ENCODE peak calls at places on chromosomes 5 and 9, in four cellular contexts. F, N, H and R are unnamed samples.

GRCh38 chr5:177077335-177077734 is 9.4 kb upstream of the FGFR4 start:
- DNase-seq in F (no peak), N (no peak), H (no peak), R (no peak)

GRCh38 chr9:16197578-16198370 is 644.9 kb downstream of the CCDC171 start:
- DNase-seq in F (no peak), N (no peak), H (no peak), R (no peak)

GRCh38 chr5:134846641-134846960 is 833 bp downstream of the C5orf24 start:
- DNase-seq in F (no peak), N (no peak), H (no peak), R (peak; percentile 39)

GRCh38 chr5:84384604-84385575 is at the start of gene EDIL3:
- DNase-seq in F (no peak), N (no peak), H (no peak), R (no peak)

GRCh38 chr9:133429641-133430161 is 7.5 kb downstream of the ADAMTS13 start:
- DNase-seq in F (no peak), N (no peak), H (peak; percentile 88), R (no peak)

GRCh38 chr5:128213340-128213739 is 129.8 kb downstream of the SLC12A2 start:
- DNase-seq in F (no peak), N (peak; percentile 19), H (peak; percentile 24), R (peak; percentile 76)

GRCh38 chr5:179314606-179315355 is 30.5 kb downstream of the ADAMTS2 start:
- DNase-seq in F (peak; percentile 30), N (no peak), H (no peak), R (peak; percentile 32)

GRCh38 chr5:57036621-57037160 is 84.8 kb upstream of the MIER3 start:
- DNase-seq in F (no peak), N (no peak), H (no peak), R (no peak)

GRCh38 chr5:116502097-116502496 is 72.5 kb downstream of the SEMA6A start:
- DNase-seq in F (no peak), N (no peak), H (no peak), R (no peak)

GRCh38 chr5:161765611-161766010 is 80.1 kb downstream of the GABRA6 start:
- DNase-seq in F (no peak), N (no peak), H (no peak), R (no peak)

GRCh38 chr5:103668281-103668680 is 105.7 kb upstream of the NUDT12 start:
- DNase-seq in F (no peak), N (no peak), H (no peak), R (no peak)

GRCh38 chr9:35954942-35955546 is 2.9 kb downstream of the OR2S2 start:
- DNase-seq in F (no peak), N (peak; percentile 25), H (peak; percentile 42), R (peak; percentile 84)

GRCh38 chr5:102554728-102555127 is 55.9 kb upstream of the SLCO6A1 start:
- DNase-seq in F (no peak), N (no peak), H (no peak), R (no peak)

GRCh38 chr5:32420506-32420905 is 24.0 kb downstream of the ZFR start:
- DNase-seq in F (no peak), N (no peak), H (no peak), R (peak; percentile 21)

GRCh38 chr9:84266087-84266561 is 74.4 kb downstream of the SLC28A3 start:
- DNase-seq in F (no peak), N (no peak), H (peak; percentile 9), R (no peak)

GRCh38 chr5:138274189-138274853 is at the start of gene GFRA3:
- DNase-seq in F (no peak), N (peak; percentile 14), H (no peak), R (peak; percentile 4)

GRCh38 chr5:178542455-178542854 is 47.7 kb downstream of the COL23A1 start:
- DNase-seq in F (no peak), N (no peak), H (no peak), R (no peak)

GRCh38 chr5:132788990-132789886 is 12.2 kb upstream of the SEPTIN8 start:
- DNase-seq in F (no peak), N (no peak), H (no peak), R (no peak)

GRCh38 chr9:129887210-129888084 is 52.2 kb downstream of the USP20 start:
- DNase-seq in F (no peak), N (no peak), H (no peak), R (peak; percentile 64)

GRCh38 chr5:31637851-31638250 is 1.1 kb upstream of the PDZD2 start:
- DNase-seq in F (no peak), N (no peak), H (no peak), R (no peak)

GRCh38 chr9:108142504-108143201 is 653.1 kb upstream of the KLF4 start:
- DNase-seq in F (peak; percentile 84), N (peak; percentile 83), H (no peak), R (peak; percentile 89)

GRCh38 chr5:180315762-180316212 is 23.9 kb upstream of the MAPK9 start:
- DNase-seq in F (peak; percentile 63), N (no peak), H (peak; percentile 54), R (peak; percentile 57)

GRCh38 chr5:107806271-107806670 is 135.5 kb upstream of the EFNA5 start:
- DNase-seq in F (no peak), N (no peak), H (no peak), R (no peak)

GRCh38 chr5:127785098-127785927 is 82.1 kb downstream of the CCDC192 start:
- DNase-seq in F (no peak), N (no peak), H (no peak), R (peak; percentile 73)

GRCh38 chr9:135498381-135499126 is 1.9 kb upstream of the MRPS2 start:
- DNase-seq in F (no peak), N (no peak), H (no peak), R (no peak)

GRCh38 chr9:33737811-33738606 is 57.4 kb upstream of the PRSS3 start:
- DNase-seq in F (peak; percentile 22), N (no peak), H (peak; percentile 47), R (peak; percentile 62)

GRCh38 chr9:37913480-37914153 is 9.7 kb upstream of the SLC25A51 start:
- DNase-seq in F (peak; percentile 67), N (peak; percentile 56), H (peak; percentile 86), R (peak; percentile 80)

GRCh38 chr9:14315754-14316573 is 2.0 kb upstream of the NFIB start:
- DNase-seq in F (peak; percentile 35), N (peak; percentile 50), H (peak; percentile 48), R (peak; percentile 31)

GRCh38 chr5:36646507-36647023 is 40.2 kb downstream of the SLC1A3 start:
- DNase-seq in F (no peak), N (no peak), H (no peak), R (no peak)

GRCh38 chr9:122334916-122335315 is 35.9 kb upstream of the PTGS1 start:
- DNase-seq in F (no peak), N (no peak), H (no peak), R (no peak)

GRCh38 chr9:34652608-34653007 is 623 bp downstream of the IL11RA start:
- DNase-seq in F (no peak), N (no peak), H (no peak), R (no peak)

GRCh38 chr9:138025908-138026307 is 148.3 kb downstream of the CACNA1B start:
- DNase-seq in F (no peak), N (no peak), H (no peak), R (no peak)

GRCh38 chr5:135505973-135506372 is 29.8 kb downstream of the NEUROG1 start:
- DNase-seq in F (no peak), N (no peak), H (no peak), R (no peak)

GRCh38 chr5:14775857-14776256 is 95.7 kb downstream of the ANKH start:
- DNase-seq in F (peak; percentile 26), N (no peak), H (no peak), R (no peak)

DNA sequence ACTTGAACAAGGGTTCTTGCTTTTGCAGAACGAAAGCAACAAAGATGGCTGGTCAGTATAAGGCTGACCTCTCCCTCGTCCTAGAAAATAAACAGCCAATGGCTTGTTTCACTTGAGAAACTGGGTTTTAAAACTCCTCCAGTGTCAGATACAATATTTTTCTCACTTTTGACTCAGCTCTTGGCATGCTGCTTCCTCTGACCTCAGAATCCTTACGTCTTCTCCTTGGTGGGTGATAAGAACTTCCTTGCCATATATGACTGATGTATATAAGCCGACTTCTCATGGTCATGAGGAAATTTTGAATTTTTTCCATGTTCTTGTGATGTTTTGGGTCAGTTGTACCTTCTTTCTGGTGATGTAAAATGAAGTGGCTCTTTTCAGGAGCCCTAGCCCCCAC is 3.8 kb downstream of the ZNF618 start:
- DNase-seq in F (no peak), N (no peak), H (no peak), R (peak; percentile 74)
- H3K4me3 ChIP-seq in F (peak overlapping the region; percentile 2), N (peak overlapping the region; percentile 27), H (no peak overlapping the region), R (peak overlapping the region; percentile 14)

GRCh38 chr5:144247131-144247530 is 76.5 kb downstream of the KCTD16 start:
- DNase-seq in F (no peak), N (no peak), H (no peak), R (peak; percentile 1)

GRCh38 chr5:144249755-144250464 is 79.2 kb downstream of the KCTD16 start:
- DNase-seq in F (no peak), N (no peak), H (no peak), R (no peak)

GRCh38 chr5:144248015-144248414 is 77.3 kb downstream of the KCTD16 start:
- DNase-seq in F (no peak), N (no peak), H (no peak), R (no peak)
- TF ChIP-seq CTCF in F (no peak), N (no peak), H (no peak), R (no peak)

GRCh38 chr9:9556865-9557803 is 1055.7 kb downstream of the PTPRD start:
- DNase-seq in F (no peak), N (no peak), H (no peak), R (no peak)

GRCh38 chr9:9552665-9553064 is 1060.1 kb downstream of the PTPRD start:
- DNase-seq in F (no peak), N (no peak), H (no peak), R (no peak)

GRCh38 chr9:9560382-9561035 is 1052.3 kb downstream of the PTPRD start:
- DNase-seq in F (no peak), N (no peak), H (no peak), R (no peak)

GRCh38 chr9:9558907-9559306 is 1053.9 kb downstream of the PTPRD start:
- DNase-seq in F (no peak), N (no peak), H (no peak), R (no peak)

GRCh38 chr9:9557804-9558334 is 1054.9 kb downstream of the PTPRD start:
- DNase-seq in F (no peak), N (no peak), H (no peak), R (no peak)
- H3K4me3 ChIP-seq in F (no peak overlapping the region), N (no peak overlapping the region), H (no peak overlapping the region), R (no peak overlapping the region)

DNA sequence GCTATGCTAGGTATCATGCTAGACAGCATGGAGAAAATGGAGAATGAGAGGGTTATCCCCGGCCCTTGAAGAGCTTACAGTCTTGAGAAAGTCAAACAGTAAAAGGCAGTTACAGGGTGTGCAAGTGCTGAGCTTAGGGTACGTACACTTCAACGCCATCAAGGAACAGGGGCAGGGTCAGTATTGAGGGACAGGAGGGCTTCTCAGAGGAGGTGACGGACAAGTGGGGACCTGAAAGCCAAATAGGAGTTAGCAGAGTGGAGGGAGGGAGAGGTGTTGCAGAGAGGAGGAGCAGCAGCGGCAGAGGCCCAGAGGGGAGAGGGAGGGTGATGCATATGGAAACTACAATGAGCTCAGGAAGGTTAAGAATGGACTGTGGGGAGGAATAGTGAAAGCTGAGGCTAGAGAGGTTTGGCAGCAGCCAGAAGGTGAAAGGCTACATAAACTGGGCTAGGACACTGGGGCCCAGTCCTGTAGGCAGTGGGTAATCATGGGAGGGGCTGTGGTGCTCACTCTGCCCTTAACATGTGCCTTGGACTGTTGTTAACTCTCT is 88.0 kb downstream of the NRG2 start:
- DNase-seq in F (no peak), N (no peak), H (no peak), R (no peak)
- TF ChIP-seq CTCF in F (no peak), N (no peak), H (no peak), R (no peak)

GRCh38 chr5:24749701-24750100 is 104.9 kb upstream of the CDH10 start:
- DNase-seq in F (no peak), N (no peak), H (no peak), R (no peak)

GRCh38 chr5:24747327-24747726 is 102.5 kb upstream of the CDH10 start:
- DNase-seq in F (no peak), N (no peak), H (no peak), R (no peak)

GRCh38 chr5:24750356-24750755 is 105.6 kb upstream of the CDH10 start:
- DNase-seq in F (no peak), N (no peak), H (no peak), R (no peak)
- H3K4me3 ChIP-seq in F (no peak overlapping the region), N (no peak overlapping the region), H (no peak overlapping the region), R (no peak overlapping the region)